ENCODE peak calls at places on chromosome 9, in seven cellular contexts. G is ascending aorta; L is CD8-positive, alpha-beta memory T cell; E is OCI-LY7; T is spleen; H is fibroblast of lung; S is CD4-positive, alpha-beta memory T cell. F is an unnamed sample. For H3K9me3, the result is how much of the 10 kb centered on the place peaks cover.

GRCh38 chr9:116644099-116644688 is 42.9 kb upstream of the TRIM32 start:
- DNase-seq in G (no peak), L (no peak), E (no peak), T (no peak), H (peak), S (no peak), F (no peak)

GRCh38 chr9:19375536-19375935 is 4.5 kb downstream of the RPS6 start:
- DNase-seq in G (no peak), L (no peak), E (no peak), T (no peak), H (peak), S (no peak), F (no peak)

GRCh38 chr9:19894975-19895374 is 106.1 kb upstream of the SLC24A2 start:
- DNase-seq in G (no peak), L (no peak), E (no peak), T (no peak), H (peak), S (no peak), F (no peak)

GRCh38 chr9:270657-271237 is 56.1 kb downstream of the DOCK8 start:
- DNase-seq in G (no peak), L (no peak), E (no peak), T (no peak), H (no peak), S (no peak), F (no peak)

GRCh38 chr9:75087279-75087823 is 604 bp downstream of the NMRK1 start:
- DNase-seq in G (peak), L (peak), E (peak), T (no peak), H (peak), S (peak), F (peak)

GRCh38 chr9:109781086-109781485 is 1.1 kb downstream of the PALM2AKAP2 start:
- DNase-seq in G (no peak), L (no peak), E (no peak), T (no peak), H (no peak), S (no peak), F (no peak)

GRCh38 chr9:126989847-126990821 is 75.6 kb downstream of the RALGPS1 start:
- DNase-seq in G (peak), L (no peak), E (no peak), T (no peak), H (no peak), S (no peak), F (no peak)

GRCh38 chr9:19665146-19665863 is 123.5 kb downstream of the SLC24A2 start:
- DNase-seq in G (no peak), L (no peak), E (no peak), T (no peak), H (no peak), S (no peak), F (peak)

GRCh38 chr9:95079461-95079860 is 238.0 kb downstream of the FANCC start:
- DNase-seq in G (no peak), L (no peak), E (no peak), T (peak), H (no peak), S (no peak), F (no peak)

GRCh38 chr9:5712651-5713360 is 83.9 kb downstream of the RIC1 start:
- DNase-seq in G (no peak), L (no peak), E (no peak), T (no peak), H (no peak), S (no peak), F (no peak)

GRCh38 chr9:96769989-96770388 is 7.9 kb downstream of the ZNF510 start:
- DNase-seq in G (no peak), L (no peak), E (no peak), T (no peak), H (no peak), S (no peak), F (no peak)

GRCh38 chr9:96771124-96771523 is 6.8 kb downstream of the ZNF510 start:
- DNase-seq in G (no peak), L (no peak), E (no peak), T (no peak), H (no peak), S (no peak), F (no peak)

GRCh38 chr9:96762562-96762961 is 15.3 kb downstream of the ZNF510 start:
- DNase-seq in G (no peak), L (no peak), E (no peak), T (no peak), H (no peak), S (no peak), F (no peak)

GRCh38 chr9:96766199-96766598 is 11.7 kb downstream of the ZNF510 start:
- DNase-seq in G (no peak), L (no peak), E (no peak), T (no peak), H (no peak), S (no peak), F (no peak)
- H3K9me3 ChIP-seq in G (half or more), L (under half), E (half or more), T (half or more), H (under half), S (under half), F (half or more)

GRCh38 chr9:88420227-88420626 is 32.0 kb downstream of the SPIN1 start:
- DNase-seq in G (no peak), L (no peak), E (no peak), T (no peak), H (no peak), S (no peak), F (no peak)
- H3K9me3 ChIP-seq in G (under half), L (under half), E (under half), T (under half), H (under half), S (under half), F (under half)

GRCh38 chr9:8172000-8172399 is 372.4 kb upstream of the DMAC1 start:
- DNase-seq in G (no peak), L (no peak), E (no peak), T (no peak), H (no peak), S (no peak), F (no peak)
- H3K9me3 ChIP-seq in G (under half), L (under half), E (under half), T (under half), H (under half), S (under half), F (under half)

GRCh38 chr9:120902286-120902685 is 24.3 kb downstream of the TRAF1 start:
- DNase-seq in G (no peak), L (no peak), E (peak), T (no peak), H (no peak), S (no peak), F (no peak)
- H3K9me3 ChIP-seq in G (under half), L (under half), E (under half), T (under half), H (under half), S (under half), F (under half)

GRCh38 chr9:137988701-137989100 is 111.1 kb downstream of the CACNA1B start:
- DNase-seq in G (peak), L (no peak), E (no peak), T (peak), H (no peak), S (no peak), F (no peak)
- H3K9me3 ChIP-seq in G (under half), L (under half), E (under half), T (under half), H (under half), S (under half), F (under half)

GRCh38 chr9:82438581-82438980 is 450.0 kb downstream of the SPATA31D1 start:
- DNase-seq in G (no peak), L (no peak), E (no peak), T (no peak), H (no peak), S (no peak), F (no peak)

GRCh38 chr9:82445556-82445955 is 457.0 kb downstream of the SPATA31D1 start:
- DNase-seq in G (no peak), L (no peak), E (no peak), T (no peak), H (no peak), S (no peak), F (no peak)

GRCh38 chr9:82447343-82447742 is 458.8 kb downstream of the SPATA31D1 start:
- DNase-seq in G (no peak), L (no peak), E (no peak), T (no peak), H (no peak), S (no peak), F (no peak)

DNA sequence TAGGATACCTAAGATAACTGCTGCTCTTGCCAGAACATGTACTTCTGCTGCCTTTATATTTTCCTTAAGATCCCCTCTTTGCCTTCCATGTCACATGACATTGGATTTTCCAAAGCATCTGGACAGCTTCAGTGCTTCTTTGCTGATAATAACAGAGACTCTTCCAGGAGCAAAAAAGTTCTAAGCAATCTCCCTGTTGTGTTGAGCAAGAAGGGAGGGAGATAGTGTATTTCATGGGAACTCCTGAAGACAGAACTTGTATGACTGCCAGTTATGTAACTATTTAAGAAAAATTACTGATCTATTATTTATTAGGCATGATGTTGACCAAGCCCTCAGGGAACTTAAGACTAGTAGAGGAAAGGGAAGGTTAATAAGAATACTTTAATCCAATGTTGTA is 454.7 kb downstream of the SPATA31D1 start:
- DNase-seq in G (no peak), L (no peak), E (no peak), T (no peak), H (no peak), S (no peak), F (no peak)
- H3K9me3 ChIP-seq in G (under half), L (under half), E (under half), T (under half), H (under half), S (under half), F (under half)

GRCh38 chr9:99385814-99386279 is 163.8 kb downstream of the SEC61B start:
- DNase-seq in G (no peak), L (no peak), E (no peak), T (no peak), H (peak), S (no peak), F (no peak)

GRCh38 chr9:99389087-99390033 is 167.3 kb downstream of the SEC61B start:
- DNase-seq in G (no peak), L (no peak), E (no peak), T (no peak), H (peak), S (no peak), F (no peak)

GRCh38 chr9:99385215-99385614 is 163.1 kb downstream of the SEC61B start:
- DNase-seq in G (no peak), L (no peak), E (no peak), T (peak), H (no peak), S (no peak), F (no peak)

GRCh38 chr9:99383536-99383935 is 161.5 kb downstream of the SEC61B start:
- DNase-seq in G (no peak), L (no peak), E (no peak), T (no peak), H (no peak), S (no peak), F (no peak)

GRCh38 chr9:99387416-99387815 is 165.3 kb downstream of the SEC61B start:
- DNase-seq in G (no peak), L (no peak), E (no peak), T (no peak), H (peak), S (no peak), F (no peak)
- H3K9me3 ChIP-seq in G (under half), L (under half), E (under half), T (under half), H (under half), S (under half), F (under half)

GRCh38 chr9:122719218-122719617 is 4.6 kb upstream of the OR1L4 start:
- DNase-seq in G (no peak), L (no peak), E (no peak), T (no peak), H (no peak), S (no peak), F (no peak)
- H3K9me3 ChIP-seq in G (under half), L (under half), E (under half), T (under half), H (under half), S (under half), F (under half)

F was measured in CD4-positive, CD25-positive, alpha-beta regulatory T cell.